ENCODE peak calls at places on chromosome 12, in seven cellular contexts. One of them, this sample, is unnamed.

GRCh38 chr12:26846419-26846818 is 13.4 kb upstream of the ITPR2 start:
- DNase-seq in mammary epithelial cell: no peak
- DNase-seq in psoas muscle: no peak
- DNase-seq in lung: no peak
- DNase-seq in left ventricle myocardium inferior: no peak
- DNase-seq in SJSA1: no peak
- DNase-seq in iPS DF 6.9: no peak
- DNase-seq in this sample: no peak

GRCh38 chr12:54624316-54625279 is 10.1 kb downstream of the LACRT start:
- DNase-seq in left ventricle myocardium inferior: no peak
- DNase-seq in SJSA1: no peak
- DNase-seq in iPS DF 6.9: no peak
- DNase-seq in lung: no peak
- DNase-seq in mammary epithelial cell: no peak
- DNase-seq in psoas muscle: no peak
- DNase-seq in this sample: no peak

GRCh38 chr12:50218386-50218785 is 51.2 kb upstream of the CERS5 start:
- DNase-seq in SJSA1: peak; percentile 41
- DNase-seq in mammary epithelial cell: peak; percentile 86
- DNase-seq in iPS DF 6.9: no peak
- DNase-seq in psoas muscle: no peak
- DNase-seq in lung: no peak
- DNase-seq in left ventricle myocardium inferior: no peak
- DNase-seq in this sample: peak; percentile 58

GRCh38 chr12:80936642-80937390 is 918 bp downstream of the LIN7A start:
- DNase-seq in iPS DF 6.9: peak; percentile 31
- DNase-seq in SJSA1: peak; percentile 44
- DNase-seq in psoas muscle: peak; percentile 58
- DNase-seq in left ventricle myocardium inferior: peak; percentile 49
- DNase-seq in mammary epithelial cell: peak; percentile 25
- DNase-seq in lung: peak; percentile 46
- DNase-seq in this sample: no peak

GRCh38 chr12:130713581-130713991 is 2.5 kb downstream of the RIMBP2 start:
- DNase-seq in psoas muscle: no peak
- DNase-seq in lung: no peak
- DNase-seq in SJSA1: no peak
- DNase-seq in mammary epithelial cell: no peak
- DNase-seq in iPS DF 6.9: no peak
- DNase-seq in left ventricle myocardium inferior: no peak
- DNase-seq in this sample: no peak

GRCh38 chr12:78470354-78471195 is 394.0 kb upstream of the SYT1 start:
- DNase-seq in psoas muscle: no peak
- DNase-seq in iPS DF 6.9: no peak
- DNase-seq in left ventricle myocardium inferior: no peak
- DNase-seq in mammary epithelial cell: peak; percentile 32
- DNase-seq in lung: no peak
- DNase-seq in SJSA1: peak; percentile 38
- DNase-seq in this sample: peak; percentile 15

GRCh38 chr12:67357726-67358125 is 88.6 kb downstream of the CAND1 start:
- DNase-seq in mammary epithelial cell: no peak
- DNase-seq in lung: no peak
- DNase-seq in left ventricle myocardium inferior: no peak
- DNase-seq in SJSA1: peak; percentile 7
- DNase-seq in iPS DF 6.9: no peak
- DNase-seq in psoas muscle: no peak
- DNase-seq in this sample: no peak

GRCh38 chr12:103540319-103540718 is 44.6 kb upstream of the C12orf42 start:
- DNase-seq in left ventricle myocardium inferior: no peak
- DNase-seq in mammary epithelial cell: no peak
- DNase-seq in iPS DF 6.9: no peak
- DNase-seq in psoas muscle: no peak
- DNase-seq in SJSA1: no peak
- DNase-seq in lung: no peak
- DNase-seq in this sample: no peak

GRCh38 chr12:121513464-121514183 is 67.2 kb downstream of the KDM2B start:
- DNase-seq in mammary epithelial cell: no peak
- DNase-seq in iPS DF 6.9: no peak
- DNase-seq in psoas muscle: no peak
- DNase-seq in lung: peak; percentile 43
- DNase-seq in SJSA1: no peak
- DNase-seq in left ventricle myocardium inferior: no peak
- DNase-seq in this sample: peak; percentile 84

GRCh38 chr12:68975811-68976210 is 42.8 kb upstream of the CPM start:
- DNase-seq in iPS DF 6.9: no peak
- DNase-seq in mammary epithelial cell: no peak
- DNase-seq in SJSA1: no peak
- DNase-seq in psoas muscle: no peak
- DNase-seq in lung: no peak
- DNase-seq in left ventricle myocardium inferior: no peak
- DNase-seq in this sample: no peak

GRCh38 chr12:5037795-5038357 is 5.8 kb upstream of the KCNA5 start:
- DNase-seq in iPS DF 6.9: no peak
- DNase-seq in mammary epithelial cell: no peak
- DNase-seq in SJSA1: no peak
- DNase-seq in lung: no peak
- DNase-seq in psoas muscle: no peak
- DNase-seq in left ventricle myocardium inferior: no peak
- DNase-seq in this sample: no peak

GRCh38 chr12:56781726-56782125 is 18.6 kb downstream of the HSD17B6 start:
- DNase-seq in mammary epithelial cell: no peak
- DNase-seq in iPS DF 6.9: no peak
- DNase-seq in SJSA1: no peak
- DNase-seq in left ventricle myocardium inferior: no peak
- DNase-seq in lung: no peak
- DNase-seq in psoas muscle: no peak
- DNase-seq in this sample: no peak

GRCh38 chr12:89840162-89840922 is 131.7 kb upstream of the ATP2B1 start:
- DNase-seq in psoas muscle: no peak
- DNase-seq in mammary epithelial cell: no peak
- DNase-seq in iPS DF 6.9: no peak
- DNase-seq in lung: no peak
- DNase-seq in left ventricle myocardium inferior: no peak
- DNase-seq in SJSA1: no peak
- DNase-seq in this sample: no peak

DNA sequence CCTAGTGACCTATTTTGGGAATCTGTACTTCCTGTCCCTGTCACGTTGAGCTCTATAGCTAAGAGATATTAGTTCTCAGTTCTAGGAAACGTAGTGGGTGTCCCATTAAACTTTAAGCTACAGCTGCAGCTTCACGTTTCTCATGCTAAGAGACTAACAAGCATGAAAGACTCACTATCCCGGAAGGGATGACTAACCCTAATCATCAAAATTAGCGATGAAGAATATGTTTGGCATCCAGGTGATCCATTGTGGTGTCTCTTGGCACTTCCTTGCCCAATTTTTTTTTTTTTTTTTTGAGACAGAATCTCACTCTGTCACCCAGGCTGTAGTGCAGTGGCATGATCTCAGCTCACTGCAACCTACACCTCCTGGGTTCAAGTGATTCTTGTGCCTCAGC is 11.0 kb upstream of the LALBA start:
- DNase-seq in psoas muscle: no peak
- DNase-seq in left ventricle myocardium inferior: no peak
- DNase-seq in lung: no peak
- DNase-seq in SJSA1: no peak
- DNase-seq in iPS DF 6.9: no peak
- DNase-seq in mammary epithelial cell: peak; percentile 83
- DNase-seq in this sample: peak; percentile 65
- H3K27ac ChIP-seq in psoas muscle: no peak overlapping the region
- H3K27ac ChIP-seq in left ventricle myocardium inferior: no peak overlapping the region
- H3K27ac ChIP-seq in lung: no peak overlapping the region
- H3K27ac ChIP-seq in SJSA1: no peak overlapping the region
- H3K27ac ChIP-seq in iPS DF 6.9: no peak overlapping the region
- H3K27ac ChIP-seq in mammary epithelial cell: no peak overlapping the region
- H3K27ac ChIP-seq in this sample: no peak overlapping the region

GRCh38 chr12:114668905-114669304 is 15.1 kb downstream of the TBX3 start:
- DNase-seq in psoas muscle: no peak
- DNase-seq in lung: no peak
- DNase-seq in SJSA1: no peak
- DNase-seq in left ventricle myocardium inferior: no peak
- DNase-seq in iPS DF 6.9: no peak
- DNase-seq in mammary epithelial cell: no peak
- DNase-seq in this sample: no peak

GRCh38 chr12:114671321-114671663 is 12.7 kb downstream of the TBX3 start:
- DNase-seq in lung: no peak
- DNase-seq in left ventricle myocardium inferior: no peak
- DNase-seq in SJSA1: no peak
- DNase-seq in mammary epithelial cell: peak; percentile 24
- DNase-seq in psoas muscle: no peak
- DNase-seq in iPS DF 6.9: no peak
- DNase-seq in this sample: no peak

GRCh38 chr12:114669501-114670256 is 14.3 kb downstream of the TBX3 start:
- DNase-seq in left ventricle myocardium inferior: no peak
- DNase-seq in mammary epithelial cell: peak; percentile 55
- DNase-seq in psoas muscle: no peak
- DNase-seq in iPS DF 6.9: no peak
- DNase-seq in SJSA1: peak; percentile 84
- DNase-seq in lung: no peak
- DNase-seq in this sample: no peak

GRCh38 chr12:114671664-114672476 is 12.1 kb downstream of the TBX3 start:
- DNase-seq in psoas muscle: no peak
- DNase-seq in mammary epithelial cell: peak; percentile 56
- DNase-seq in iPS DF 6.9: no peak
- DNase-seq in lung: no peak
- DNase-seq in SJSA1: peak; percentile 71
- DNase-seq in left ventricle myocardium inferior: no peak
- DNase-seq in this sample: no peak

GRCh38 chr12:114670257-114670955 is 13.6 kb downstream of the TBX3 start:
- DNase-seq in lung: no peak
- DNase-seq in psoas muscle: no peak
- DNase-seq in SJSA1: peak; percentile 77
- DNase-seq in left ventricle myocardium inferior: no peak
- DNase-seq in mammary epithelial cell: peak; percentile 25
- DNase-seq in iPS DF 6.9: no peak
- DNase-seq in this sample: no peak
- H3K27ac ChIP-seq in lung: no peak overlapping the region
- H3K27ac ChIP-seq in psoas muscle: no peak overlapping the region
- H3K27ac ChIP-seq in SJSA1: peak overlapping the region; percentile 95
- H3K27ac ChIP-seq in left ventricle myocardium inferior: peak overlapping the region; percentile 74
- H3K27ac ChIP-seq in mammary epithelial cell: peak overlapping the region; percentile 82
- H3K27ac ChIP-seq in iPS DF 6.9: no peak overlapping the region
- H3K27ac ChIP-seq in this sample: no peak overlapping the region

GRCh38 chr12:108747563-108747962 is 16.2 kb upstream of the CORO1C start:
- DNase-seq in mammary epithelial cell: peak; percentile 24
- DNase-seq in psoas muscle: no peak
- DNase-seq in lung: no peak
- DNase-seq in left ventricle myocardium inferior: no peak
- DNase-seq in iPS DF 6.9: no peak
- DNase-seq in SJSA1: no peak
- DNase-seq in this sample: no peak

GRCh38 chr12:108752387-108752786 is 21.1 kb upstream of the CORO1C start:
- DNase-seq in SJSA1: no peak
- DNase-seq in lung: no peak
- DNase-seq in psoas muscle: no peak
- DNase-seq in iPS DF 6.9: no peak
- DNase-seq in left ventricle myocardium inferior: no peak
- DNase-seq in mammary epithelial cell: no peak
- DNase-seq in this sample: no peak

GRCh38 chr12:108753969-108754368 is 22.7 kb upstream of the CORO1C start:
- DNase-seq in mammary epithelial cell: no peak
- DNase-seq in lung: no peak
- DNase-seq in psoas muscle: peak; percentile 1
- DNase-seq in iPS DF 6.9: no peak
- DNase-seq in left ventricle myocardium inferior: no peak
- DNase-seq in SJSA1: no peak
- DNase-seq in this sample: no peak

GRCh38 chr12:108755481-108755880 is 24.2 kb upstream of the CORO1C start:
- DNase-seq in SJSA1: no peak
- DNase-seq in iPS DF 6.9: no peak
- DNase-seq in lung: no peak
- DNase-seq in left ventricle myocardium inferior: no peak
- DNase-seq in mammary epithelial cell: no peak
- DNase-seq in psoas muscle: no peak
- DNase-seq in this sample: no peak

GRCh38 chr12:108750471-108751402 is 19.4 kb upstream of the CORO1C start:
- DNase-seq in iPS DF 6.9: no peak
- DNase-seq in mammary epithelial cell: no peak
- DNase-seq in SJSA1: no peak
- DNase-seq in psoas muscle: no peak
- DNase-seq in lung: no peak
- DNase-seq in left ventricle myocardium inferior: no peak
- DNase-seq in this sample: no peak
- H3K27ac ChIP-seq in iPS DF 6.9: no peak overlapping the region
- H3K27ac ChIP-seq in mammary epithelial cell: no peak overlapping the region
- H3K27ac ChIP-seq in SJSA1: no peak overlapping the region
- H3K27ac ChIP-seq in psoas muscle: no peak overlapping the region
- H3K27ac ChIP-seq in lung: no peak overlapping the region
- H3K27ac ChIP-seq in left ventricle myocardium inferior: peak overlapping the region; percentile 27
- H3K27ac ChIP-seq in this sample: peak overlapping the region; percentile 53

GRCh38 chr12:16524378-16524777 is 81.6 kb downstream of the LMO3 start:
- DNase-seq in lung: no peak
- DNase-seq in SJSA1: no peak
- DNase-seq in psoas muscle: no peak
- DNase-seq in left ventricle myocardium inferior: no peak
- DNase-seq in iPS DF 6.9: no peak
- DNase-seq in mammary epithelial cell: peak; percentile 76
- DNase-seq in this sample: peak; percentile 20

GRCh38 chr12:16526693-16527092 is 79.3 kb downstream of the LMO3 start:
- DNase-seq in iPS DF 6.9: no peak
- DNase-seq in psoas muscle: no peak
- DNase-seq in SJSA1: no peak
- DNase-seq in left ventricle myocardium inferior: no peak
- DNase-seq in lung: no peak
- DNase-seq in mammary epithelial cell: peak; percentile 70
- DNase-seq in this sample: peak; percentile 13

GRCh38 chr12:16520328-16520727 is 85.6 kb downstream of the LMO3 start:
- DNase-seq in left ventricle myocardium inferior: no peak
- DNase-seq in mammary epithelial cell: peak; percentile 27
- DNase-seq in SJSA1: no peak
- DNase-seq in lung: no peak
- DNase-seq in psoas muscle: no peak
- DNase-seq in iPS DF 6.9: no peak
- DNase-seq in this sample: peak; percentile 4

DNA sequence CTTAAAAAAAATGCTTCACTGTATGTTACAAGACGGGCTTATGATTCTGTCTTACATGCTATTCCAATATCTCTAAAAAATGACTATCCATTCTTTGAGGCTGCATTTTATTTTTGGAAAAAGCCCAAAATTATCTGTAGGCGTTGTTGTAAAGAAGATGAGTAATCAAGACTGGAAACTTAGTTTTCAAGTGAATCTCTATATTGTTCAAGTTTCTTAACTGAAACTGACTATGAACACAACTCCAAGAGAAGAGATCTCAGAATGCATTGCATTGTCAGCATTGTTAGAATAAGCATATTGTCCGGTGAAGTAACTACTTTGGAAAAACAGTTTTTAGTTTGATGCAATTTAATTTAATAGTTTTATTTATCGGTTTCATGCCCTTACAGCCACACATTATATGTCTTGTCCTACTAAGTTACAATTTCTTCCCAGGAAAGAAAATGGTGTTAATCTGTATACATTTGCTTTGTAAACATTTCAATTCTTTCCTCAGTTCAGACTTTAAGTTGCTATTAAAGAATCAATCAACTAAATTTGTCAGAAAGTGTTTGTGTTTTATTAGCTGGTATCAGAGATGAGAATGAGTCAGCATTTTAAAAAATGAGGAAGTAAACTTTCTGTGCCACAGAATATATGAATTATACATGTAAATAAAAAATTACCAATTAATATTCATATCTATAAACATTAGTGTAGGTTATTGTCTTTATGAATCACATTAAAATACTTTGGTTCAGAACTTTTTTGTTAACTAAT is 82.2 kb downstream of the LMO3 start:
- DNase-seq in lung: no peak
- DNase-seq in left ventricle myocardium inferior: no peak
- DNase-seq in psoas muscle: no peak
- DNase-seq in mammary epithelial cell: peak; percentile 20
- DNase-seq in iPS DF 6.9: no peak
- DNase-seq in SJSA1: no peak
- DNase-seq in this sample: no peak
- H3K27ac ChIP-seq in lung: no peak overlapping the region
- H3K27ac ChIP-seq in left ventricle myocardium inferior: no peak overlapping the region
- H3K27ac ChIP-seq in psoas muscle: no peak overlapping the region
- H3K27ac ChIP-seq in mammary epithelial cell: peak overlapping the region; percentile 36
- H3K27ac ChIP-seq in iPS DF 6.9: no peak overlapping the region
- H3K27ac ChIP-seq in SJSA1: no peak overlapping the region
- H3K27ac ChIP-seq in this sample: no peak overlapping the region

This sample was measured in RWPE1.